ENCODE peak calls at places on chromosomes 4 and X, in seven cellular contexts. A is effector memory CD8-positive, alpha-beta T cell; B is HCEC 1CT; P is cardiac muscle cell; J is A549; C is stomach; Z is astrocyte of the spinal cord. U is an unnamed sample.
A peak's percentile ranks its signal among the peaks of the same experiment; 100 is the strongest.

GRCh38 chrX:19569121-19569805 is 54.0 kb upstream of the MAP3K15 start:
- DNase-seq in A (no peak), B (no peak), P (peak; percentile 70), J (no peak), C (no peak), Z (no peak), U (no peak)

GRCh38 chr4:7859350-7859749 is 80.3 kb downstream of the AFAP1 start:
- DNase-seq in A (no peak), B (no peak), P (no peak), J (no peak), C (no peak), Z (no peak), U (no peak)

GRCh38 chr4:162977788-162978187 is 188.9 kb downstream of the NAF1 start:
- DNase-seq in A (no peak), B (no peak), P (no peak), J (no peak), C (no peak), Z (no peak), U (no peak)

GRCh38 chrX:150049647-150050046 is 111.4 kb upstream of the EOLA2 start:
- DNase-seq in A (no peak), B (no peak), P (no peak), J (no peak), C (no peak), Z (no peak), U (no peak)

GRCh38 chr4:124890522-124890921 is 178.0 kb upstream of the ANKRD50 start:
- DNase-seq in A (no peak), B (peak; percentile 80), P (no peak), J (no peak), C (no peak), Z (no peak), U (no peak)

GRCh38 chr4:133147922-133148689 is 988 bp upstream of the PCDH10 start:
- DNase-seq in A (no peak), B (no peak), P (peak; percentile 68), J (peak; percentile 58), C (no peak), Z (peak; percentile 77), U (no peak)

GRCh38 chrX:6325437-6325836 is 96.8 kb upstream of the NLGN4X start:
- DNase-seq in A (no peak), B (no peak), P (no peak), J (no peak), C (no peak), Z (no peak), U (no peak)

GRCh38 chr4:16636911-16637630 is 261.4 kb downstream of the LDB2 start:
- DNase-seq in A (no peak), B (peak; percentile 35), P (no peak), J (no peak), C (no peak), Z (peak; percentile 14), U (no peak)

GRCh38 chr4:88697588-88698329 is at the start of gene NAP1L5:
- DNase-seq in A (peak; percentile 75), B (peak; percentile 63), P (peak; percentile 35), J (peak; percentile 50), C (peak; percentile 62), Z (peak; percentile 83), U (peak; percentile 29)

GRCh38 chr4:160353548-160353947 is 1250.7 kb downstream of the RAPGEF2 start:
- DNase-seq in A (no peak), B (no peak), P (peak; percentile 18), J (no peak), C (no peak), Z (peak; percentile 78), U (no peak)